ENCODE peak calls at places on chromosomes 13 and 19, in seven cellular contexts. O is HL-60; E is hepatocyte; P is thoracic aorta; B is brain microvascular endothelial cell; F is neural progenitor cell; R is naive thymus-derived CD4-positive, alpha-beta T cell. T is an unnamed sample.

GRCh38 chr13:28568286-28568685 is 73.4 kb upstream of the FLT1 start:
- DNase-seq in O (peak), E (peak), P (no peak), B (no peak), F (no peak), R (no peak), T (peak)

GRCh38 chr19:9128171-9128570 is 1.4 kb upstream of the OR7G3 start:
- DNase-seq in O (no peak), E (no peak), P (no peak), B (peak), F (no peak), R (no peak), T (no peak)

GRCh38 chr13:44842158-44842557 is 147.1 kb downstream of the NUFIP1 start:
- DNase-seq in O (no peak), E (no peak), P (no peak), B (no peak), F (no peak), R (no peak), T (no peak)

GRCh38 chr13:109764045-109764444 is 22.3 kb downstream of the IRS2 start:
- DNase-seq in O (no peak), E (no peak), P (no peak), B (no peak), F (no peak), R (no peak), T (no peak)

GRCh38 chr13:75904012-75904411 is 267.9 kb downstream of the LMO7 start:
- DNase-seq in O (no peak), E (no peak), P (no peak), B (no peak), F (no peak), R (no peak), T (no peak)

GRCh38 chr19:42201489-42202289 is 15.8 kb downstream of the DEDD2 start:
- DNase-seq in O (peak), E (no peak), P (no peak), B (no peak), F (no peak), R (no peak), T (no peak)

GRCh38 chr19:5691930-5692784 is 2.1 kb downstream of the RPL36 start:
- DNase-seq in O (no peak), E (peak), P (no peak), B (no peak), F (no peak), R (no peak), T (no peak)

GRCh38 chr19:3034845-3035541 is 5.9 kb upstream of the TLE2 start:
- DNase-seq in O (peak), E (peak), P (no peak), B (no peak), F (peak), R (peak), T (no peak)

GRCh38 chr19:38455031-38455430 is 21.5 kb downstream of the RYR1 start:
- DNase-seq in O (no peak), E (peak), P (no peak), B (peak), F (peak), R (no peak), T (no peak)

GRCh38 chr13:89953581-89953980 is 1393.9 kb upstream of the MIR17HG start:
- DNase-seq in O (no peak), E (no peak), P (no peak), B (no peak), F (no peak), R (no peak), T (no peak)

GRCh38 chr13:40578055-40578454 is 88.4 kb downstream of the FOXO1 start:
- DNase-seq in O (no peak), E (no peak), P (no peak), B (no peak), F (no peak), R (no peak), T (no peak)

GRCh38 chr19:17457621-17458020 is 3.1 kb downstream of the NXNL1 start:
- DNase-seq in O (no peak), E (no peak), P (no peak), B (no peak), F (no peak), R (no peak), T (no peak)

GRCh38 chr19:40607311-40607871 is 6.2 kb downstream of the LTBP4 start:
- DNase-seq in O (no peak), E (no peak), P (no peak), B (no peak), F (peak), R (no peak), T (no peak)

GRCh38 chr19:58579473-58580142 is 6.5 kb upstream of the MZF1 start:
- DNase-seq in O (no peak), E (no peak), P (no peak), B (no peak), F (no peak), R (no peak), T (no peak)

DNA sequence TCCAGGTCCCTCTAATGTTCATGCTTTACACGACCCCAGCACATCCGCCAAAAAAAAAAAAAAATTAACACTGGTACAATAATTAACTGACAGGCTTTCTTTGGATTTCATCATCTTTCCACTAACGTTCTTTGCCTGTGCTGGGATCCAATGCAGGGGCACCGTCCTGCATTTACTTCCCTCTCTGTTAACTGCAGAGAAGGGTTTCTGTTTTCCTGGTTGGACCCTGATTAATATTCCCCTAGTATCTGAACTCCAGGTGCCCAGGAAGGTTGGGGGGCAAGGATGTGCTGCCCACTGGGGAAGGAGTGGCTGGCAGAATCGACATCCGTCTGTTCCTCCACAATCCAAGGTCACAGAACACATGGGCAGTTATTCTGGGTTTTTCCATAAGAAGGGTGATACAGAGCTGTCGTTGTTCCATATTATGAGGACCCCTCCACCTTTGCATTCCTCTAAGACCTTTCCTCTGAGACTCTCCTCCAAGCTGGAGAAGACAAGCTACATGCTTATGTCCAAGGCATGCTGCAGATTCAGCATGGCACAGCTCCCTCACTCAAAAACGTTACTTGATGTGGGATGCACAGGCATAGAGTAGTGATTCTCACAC is 4.5 kb upstream of the LAIR1 start:
- DNase-seq in O (peak), E (no peak), P (no peak), B (no peak), F (no peak), R (no peak), T (no peak)
- H3K27ac ChIP-seq in O (peak), E (no peak), P (peak), B (no peak), F (no peak), R (peak), T (no peak)

DNA sequence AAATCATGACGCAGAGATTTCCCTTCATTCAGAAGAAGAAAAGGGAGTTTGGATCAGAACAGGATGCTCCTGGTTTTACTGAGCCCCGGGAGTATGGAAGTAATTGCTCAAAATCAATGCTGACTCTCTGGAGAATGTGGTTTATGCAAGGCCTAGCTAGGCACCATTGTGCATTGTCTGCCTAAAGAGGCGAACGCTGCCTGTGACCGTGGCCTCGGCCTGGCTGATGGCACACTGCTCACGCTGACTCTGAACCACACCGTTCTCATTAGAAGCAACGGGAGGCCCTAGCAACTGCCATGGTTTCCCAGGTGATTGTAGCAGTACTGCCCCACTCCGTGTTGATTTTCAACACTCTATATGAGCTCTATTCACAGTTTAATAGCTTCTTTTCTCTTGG is 41.7 kb upstream of the UBL3 start:
- DNase-seq in O (no peak), E (no peak), P (no peak), B (no peak), F (no peak), R (no peak), T (no peak)
- H3K27ac ChIP-seq in O (no peak), E (no peak), P (no peak), B (no peak), F (no peak), R (no peak), T (no peak)

GRCh38 chr19:45528149-45528743 is 21.0 kb downstream of the VASP start:
- DNase-seq in O (no peak), E (peak), P (no peak), B (no peak), F (peak), R (no peak), T (no peak)
- H3K27ac ChIP-seq in O (no peak), E (peak), P (no peak), B (no peak), F (no peak), R (no peak), T (peak)

DNA sequence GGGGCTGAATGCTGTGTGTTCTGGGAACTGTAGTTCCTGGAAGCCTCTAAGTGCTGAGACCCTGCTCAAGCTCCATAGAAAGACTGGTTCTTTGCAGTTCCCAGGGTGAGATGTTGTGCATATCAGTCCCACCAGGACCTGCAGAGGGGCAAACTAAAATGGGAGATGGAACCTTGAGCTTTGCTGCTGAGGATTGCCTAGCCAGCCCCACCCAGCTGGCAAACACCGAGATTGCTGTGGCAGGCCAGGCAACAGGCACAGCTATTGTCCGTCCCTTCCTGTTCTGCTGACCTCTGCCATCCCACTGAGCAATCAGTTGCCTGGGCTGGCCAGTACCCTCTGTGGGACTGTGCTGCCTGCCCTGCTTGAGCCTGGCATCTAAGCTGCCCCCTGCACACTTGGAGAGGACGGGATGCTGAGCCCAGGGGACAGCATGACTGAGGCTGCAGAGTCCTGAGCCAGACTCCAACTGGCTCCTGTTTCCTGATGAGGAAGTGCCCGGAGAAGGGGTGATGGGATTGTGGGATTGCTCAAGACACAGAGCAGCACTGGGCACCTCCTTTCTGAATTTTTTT is 1.5 kb upstream of the GIPC1 start:
- DNase-seq in O (no peak), E (no peak), P (no peak), B (no peak), F (no peak), R (no peak), T (no peak)
- H3K27ac ChIP-seq in O (no peak), E (peak), P (peak), B (no peak), F (no peak), R (no peak), T (peak)

GRCh38 chr19:10976200-10976892 is 15.5 kb downstream of the SMARCA4 start:
- DNase-seq in O (no peak), E (peak), P (no peak), B (no peak), F (no peak), R (no peak), T (no peak)
- H3K27ac ChIP-seq in O (no peak), E (peak), P (peak), B (no peak), F (no peak), R (no peak), T (peak)

DNA sequence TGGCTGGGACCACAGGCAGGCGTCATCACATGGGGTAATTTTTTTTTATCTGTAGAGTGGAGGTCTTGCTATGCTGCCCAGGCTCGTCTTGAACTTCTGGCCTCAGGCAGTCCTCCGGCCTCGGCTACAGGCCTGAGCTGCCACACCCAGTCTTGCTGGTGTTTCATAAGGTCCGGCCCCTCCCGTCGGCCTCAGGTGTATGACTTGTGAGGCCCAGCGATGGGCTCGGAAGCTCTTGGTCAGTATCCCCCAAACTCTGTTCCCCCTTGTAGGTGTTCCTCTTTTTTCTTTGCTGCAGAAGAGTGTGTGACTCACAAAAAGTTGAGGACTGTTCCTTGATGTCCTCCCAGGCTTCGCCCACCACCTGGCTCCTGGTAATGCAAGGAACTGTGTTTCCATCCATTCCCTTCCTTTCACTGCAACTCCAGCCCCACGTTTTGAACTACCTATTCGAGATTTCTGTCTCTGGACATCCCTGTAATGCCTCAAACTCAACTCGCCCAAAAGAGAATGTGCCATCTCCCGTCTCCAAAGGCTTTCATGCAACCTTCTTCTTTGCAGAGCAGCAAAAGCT is 5.0 kb downstream of the USF2 start:
- DNase-seq in O (no peak), E (no peak), P (no peak), B (no peak), F (no peak), R (no peak), T (no peak)
- H3K27ac ChIP-seq in O (no peak), E (no peak), P (no peak), B (no peak), F (no peak), R (no peak), T (no peak)

GRCh38 chr19:35013047-35013819 is 13.1 kb downstream of the GRAMD1A start:
- DNase-seq in O (peak), E (peak), P (peak), B (peak), F (peak), R (peak), T (no peak)
- H3K27ac ChIP-seq in O (no peak), E (no peak), P (no peak), B (no peak), F (no peak), R (peak), T (no peak)

T was measured in breast epithelium.